ENCODE peak calls at places on chromosomes 2 and 18, in four cellular contexts. B, C, H and Y are unnamed samples.

GRCh38 chr2:98188351-98189046 is 101.5 kb downstream of the VWA3B start:
- DNase-seq in B (no peak), C (no peak), H (no peak), Y (no peak)

GRCh38 chr18:11245889-11246288 is 96.5 kb upstream of the PIEZO2 start:
- DNase-seq in B (peak), C (no peak), H (no peak), Y (no peak)

GRCh38 chr18:57542801-57543427 is 43.6 kb downstream of the FECH start:
- DNase-seq in B (peak), C (no peak), H (no peak), Y (no peak)

GRCh38 chr18:10015288-10015701 is 101.5 kb downstream of the VAPA start:
- DNase-seq in B (peak), C (no peak), H (no peak), Y (no peak)

GRCh38 chr2:170262806-170263205 is 84.9 kb downstream of the MYO3B start:
- DNase-seq in B (no peak), C (no peak), H (no peak), Y (no peak)

GRCh38 chr2:138087761-138088602 is 123.7 kb downstream of the HNMT start:
- DNase-seq in B (no peak), C (no peak), H (no peak), Y (no peak)

GRCh38 chr2:233912799-233913423 is 4.3 kb upstream of the TRPM8 start:
- DNase-seq in B (peak), C (peak), H (peak), Y (peak)

GRCh38 chr18:5463836-5464235 is 80.0 kb downstream of the EPB41L3 start:
- DNase-seq in B (no peak), C (no peak), H (no peak), Y (no peak)

GRCh38 chr18:75204978-75205759 is 3.8 kb downstream of the PTGR3 start:
- DNase-seq in B (peak), C (peak), H (no peak), Y (no peak)
- H3K4me3 ChIP-seq in B (peak), C (no peak), H (no peak), Y (peak)

GRCh38 chr2:131034122-131035051 is 58.9 kb downstream of the FAM168B start:
- DNase-seq in B (no peak), C (peak), H (no peak), Y (peak)
- H3K4me3 ChIP-seq in B (no peak), C (peak), H (peak), Y (peak)

GRCh38 chr2:219059725-219060682 is 717 bp downstream of the IHH start:
- DNase-seq in B (no peak), C (no peak), H (peak), Y (peak)

GRCh38 chr2:219059375-219059724 is 1.4 kb downstream of the IHH start:
- DNase-seq in B (no peak), C (no peak), H (no peak), Y (no peak)

GRCh38 chr2:219056896-219057708 is 3.6 kb downstream of the IHH start:
- DNase-seq in B (no peak), C (no peak), H (no peak), Y (peak)

GRCh38 chr2:219057709-219058540 is 2.8 kb downstream of the IHH start:
- DNase-seq in B (peak), C (peak), H (peak), Y (peak)

GRCh38 chr2:219058541-219059374 is 2.0 kb downstream of the IHH start:
- DNase-seq in B (no peak), C (no peak), H (no peak), Y (peak)
- H3K4me3 ChIP-seq in B (peak), C (no peak), H (peak), Y (no peak)

DNA sequence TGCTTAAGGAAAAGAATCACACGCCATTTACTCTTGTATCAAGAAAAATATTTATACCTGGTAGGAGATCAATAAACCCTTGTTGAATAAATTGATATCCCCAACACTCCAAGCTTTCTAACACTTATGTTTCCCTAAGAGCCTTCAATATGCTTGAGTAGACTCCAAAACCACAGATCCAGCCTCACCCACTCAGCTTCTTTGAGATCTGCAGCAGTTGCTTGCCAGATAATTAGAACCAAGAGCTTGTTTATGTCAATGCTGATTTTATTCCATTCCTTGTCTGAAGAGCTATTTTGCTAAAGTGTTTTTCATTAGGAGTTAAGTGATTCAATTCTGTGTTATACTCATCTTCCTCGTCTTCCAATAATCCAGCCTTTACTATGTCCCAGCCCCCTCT is 26.3 kb upstream of the CRIM1 start:
- DNase-seq in B (peak), C (no peak), H (no peak), Y (no peak)
- H3K4me3 ChIP-seq in B (no peak), C (no peak), H (no peak), Y (no peak)

GRCh38 chr2:22361571-22361970 is 1023.4 kb upstream of the KLHL29 start:
- DNase-seq in B (no peak), C (no peak), H (no peak), Y (no peak)

GRCh38 chr2:22359020-22359672 is 1025.8 kb upstream of the KLHL29 start:
- DNase-seq in B (no peak), C (no peak), H (no peak), Y (no peak)

GRCh38 chr2:22355816-22356433 is 1029.1 kb upstream of the KLHL29 start:
- DNase-seq in B (no peak), C (peak), H (peak), Y (peak)

GRCh38 chr2:22360735-22361374 is 1024.1 kb upstream of the KLHL29 start:
- DNase-seq in B (no peak), C (no peak), H (no peak), Y (no peak)
- H3K4me3 ChIP-seq in B (no peak), C (no peak), H (no peak), Y (no peak)